ENCODE peak calls at places on chromosomes 12 and 14, in seven cellular contexts. D is activated gamma-delta T cell treated with anti-CD3 and anti-CD28 coated beads, Interleukin-2, amount 50 U/mL, for 16 hours; J is stimulated activated CD4-positive, alpha-beta T cell treated with anti-CD3 and anti-CD28 coated beads, Interleukin-4, amount 100 ng/mL, for 1 hour; P is omental fat pad; K is K562; V is HS-5; O is cortex of kidney. C is an unnamed sample.
A peak's percentile ranks its signal among the peaks of the same experiment; 100 is the strongest.

GRCh38 chr14:23024612-23025075 is 10.1 kb downstream of the PSMB5 start:
- DNase-seq in D (no peak), J (no peak), P (no peak), K (no peak), V (no peak), O (no peak), C (no peak)

GRCh38 chr12:129863938-129864337 is 39.9 kb downstream of the TMEM132D start:
- DNase-seq in D (no peak), J (no peak), P (no peak), K (no peak), V (no peak), O (no peak), C (peak; percentile 64)

GRCh38 chr12:124404162-124404561 is 109.3 kb downstream of the RFLNA start:
- DNase-seq in D (no peak), J (no peak), P (no peak), K (no peak), V (no peak), O (no peak), C (no peak)

GRCh38 chr12:67358686-67359374 is 89.7 kb downstream of the CAND1 start:
- DNase-seq in D (no peak), J (no peak), P (no peak), K (no peak), V (peak; percentile 42), O (no peak), C (no peak)

GRCh38 chr14:38210168-38210567 is 2.5 kb downstream of the SSTR1 start:
- DNase-seq in D (no peak), J (no peak), P (no peak), K (no peak), V (peak; percentile 16), O (no peak), C (no peak)

GRCh38 chr14:34038358-34039057 is 87.6 kb upstream of the EGLN3 start:
- DNase-seq in D (no peak), J (no peak), P (no peak), K (no peak), V (no peak), O (no peak), C (no peak)

GRCh38 chr12:17062296-17063061 is 456.5 kb upstream of the LMO3 start:
- DNase-seq in D (no peak), J (no peak), P (no peak), K (no peak), V (peak; percentile 48), O (no peak), C (no peak)

GRCh38 chr14:22226381-22226780 is 362.6 kb downstream of the DAD1 start:
- DNase-seq in D (no peak), J (no peak), P (no peak), K (peak; percentile 4), V (no peak), O (no peak), C (no peak)

GRCh38 chr14:50025776-50026175 is 90.6 kb downstream of the VCPKMT start:
- DNase-seq in D (no peak), J (no peak), P (no peak), K (peak; percentile 39), V (no peak), O (no peak), C (no peak)

GRCh38 chr14:72616294-72616693 is 277.6 kb downstream of the DPF3 start:
- DNase-seq in D (no peak), J (no peak), P (no peak), K (no peak), V (no peak), O (no peak), C (peak; percentile 86)

GRCh38 chr14:38203929-38204716 is 3.6 kb upstream of the SSTR1 start:
- DNase-seq in D (no peak), J (no peak), P (no peak), K (no peak), V (no peak), O (no peak), C (no peak)

GRCh38 chr12:74483057-74483456 is 54.6 kb upstream of the ATXN7L3B start:
- DNase-seq in D (no peak), J (no peak), P (no peak), K (no peak), V (no peak), O (no peak), C (no peak)

GRCh38 chr12:63989301-63989845 is 144.9 kb downstream of the SRGAP1 start:
- DNase-seq in D (no peak), J (no peak), P (no peak), K (no peak), V (no peak), O (no peak), C (no peak)

GRCh38 chr14:94906577-94906976 is 136.7 kb upstream of the GSC start:
- DNase-seq in D (no peak), J (no peak), P (no peak), K (no peak), V (no peak), O (no peak), C (no peak)

GRCh38 chr14:91335191-91336092 is 82.2 kb downstream of the CCDC88C start:
- DNase-seq in D (no peak), J (no peak), P (no peak), K (no peak), V (no peak), O (no peak), C (no peak)